ENCODE peak calls at places on chromosomes 16 and 17, in five cellular contexts. S is type B pancreatic cell; V is activated T-cell treated with anti-CD3 and anti-CD28 coated beads, Interleukin-2, amount 50 U/mL, for 4 hours; M is AG20443; P is activated CD4-positive, alpha-beta T cell treated with anti-CD3 and anti-CD28 coated beads, Interleukin-2, amount 50 U/mL, for 48 hours. W is an unnamed sample.

GRCh38 chr16:72995151-72995881 is 52.6 kb downstream of the ZFHX3 start:
- DNase-seq in S (no peak), V (no peak), M (no peak), P (peak; percentile 19), W (no peak)

GRCh38 chr16:79598341-79599181 is 2.0 kb downstream of the MAF start:
- DNase-seq in S (peak; percentile 75), V (peak; percentile 23), M (no peak), P (peak; percentile 53), W (no peak)

GRCh38 chr16:1619976-1620375 is 7.8 kb downstream of the CRAMP1 start:
- DNase-seq in S (no peak), V (no peak), M (no peak), P (no peak), W (no peak)

GRCh38 chr16:64864232-64864803 is 257.5 kb downstream of the CDH11 start:
- DNase-seq in S (no peak), V (no peak), M (peak; percentile 84), P (no peak), W (peak; percentile 83)

GRCh38 chr17:58391302-58391984 is 25.9 kb downstream of the RNF43 start:
- DNase-seq in S (peak; percentile 76), V (no peak), M (no peak), P (no peak), W (no peak)

GRCh38 chr16:69373019-69373418 is 12.8 kb downstream of the TERF2 start:
- DNase-seq in S (no peak), V (no peak), M (no peak), P (no peak), W (no peak)

GRCh38 chr17:27577124-27577761 is 53.7 kb upstream of the LGALS9 start:
- DNase-seq in S (no peak), V (no peak), M (peak; percentile 42), P (no peak), W (peak; percentile 26)

GRCh38 chr17:7677388-7678067 is 9.8 kb downstream of the TP53 start:
- DNase-seq in S (no peak), V (no peak), M (no peak), P (no peak), W (no peak)

GRCh38 chr17:28552201-28552999 is at the start of gene UNC119:
- DNase-seq in S (peak; percentile 84), V (peak; percentile 74), M (peak; percentile 98), P (peak; percentile 78), W (no peak)

GRCh38 chr17:6286239-6286638 is 148.7 kb downstream of the AIPL1 start:
- DNase-seq in S (no peak), V (no peak), M (no peak), P (no peak), W (no peak)

GRCh38 chr17:45261577-45262515 is at the start of gene SPATA32:
- DNase-seq in S (no peak), V (peak; percentile 58), M (peak; percentile 66), P (peak; percentile 63), W (no peak)